ENCODE peak calls at places on chromosomes 11 and 22, in ten cellular contexts. Q is HS-5; T is breast epithelium; E is GM06990; X is mucosa of gallbladder; V is GM13977; M is A549; B is stimulated activated CD4-positive, alpha-beta T cell treated with anti-CD3 and anti-CD28 coated beads, Interleukin-15, amount 100 ng/mL, for 24 hours; O is substantia nigra; R is pancreas. N is an unnamed sample.

GRCh38 chr11:31995031-31995430 is 95.8 kb upstream of the RCN1 start:
- DNase-seq in E (no peak), O (no peak), B (no peak), M (no peak), T (no peak), V (no peak), R (no peak), Q (no peak), X (no peak), N (no peak)

GRCh38 chr11:11451501-11452005 is 98.5 kb upstream of the CSNK2A3 start:
- DNase-seq in E (no peak), M (peak; percentile 73), T (no peak), Q (no peak), V (peak; percentile 56), X (peak; percentile 85), B (no peak), R (no peak), O (no peak), N (no peak)

GRCh38 chr22:40039482-40039881 is 44.7 kb downstream of the FAM83F start:
- DNase-seq in R (no peak), V (no peak), B (no peak), M (no peak), X (no peak), E (no peak), T (no peak), Q (no peak), O (no peak), N (no peak)

GRCh38 chr11:122271167-122271566 is 155.2 kb upstream of the BLID start:
- DNase-seq in X (no peak), B (no peak), Q (no peak), R (peak; percentile 88), E (no peak), M (no peak), T (no peak), O (no peak), V (no peak), N (no peak)

GRCh38 chr11:59923813-59924212 is 14.4 kb upstream of the OOSP1 start:
- DNase-seq in M (no peak), O (no peak), E (no peak), X (no peak), Q (no peak), T (no peak), B (no peak), R (no peak), V (no peak), N (no peak)

GRCh38 chr22:27866136-27867091 is 52.6 kb downstream of the PITPNB start:
- DNase-seq in O (no peak), V (no peak), X (peak; percentile 58), R (no peak), Q (peak; percentile 91), T (no peak), E (no peak), M (peak; percentile 74), B (no peak), N (no peak)

GRCh38 chr22:37259540-37260029 is 15.5 kb upstream of the RAC2 start:
- DNase-seq in O (no peak), T (no peak), R (no peak), M (peak; percentile 57), B (peak; percentile 45), E (no peak), V (no peak), X (no peak), Q (no peak), N (no peak)

GRCh38 chr11:130653838-130654601 is 205.6 kb downstream of the ADAMTS15 start:
- DNase-seq in X (peak; percentile 83), E (no peak), B (no peak), T (peak; percentile 77), O (no peak), M (no peak), V (no peak), Q (no peak), R (peak; percentile 57), N (no peak)

GRCh38 chr11:20125927-20126326 is 34.3 kb downstream of the DBX1 start:
- DNase-seq in X (no peak), R (no peak), O (no peak), M (peak; percentile 25), T (no peak), Q (no peak), V (no peak), E (no peak), B (no peak), N (no peak)

GRCh38 chr22:21796863-21797262 is 61.3 kb upstream of the YPEL1 start:
- DNase-seq in R (peak; percentile 15), B (no peak), V (no peak), T (no peak), O (peak; percentile 53), M (no peak), X (no peak), E (no peak), Q (no peak), N (no peak)

GRCh38 chr11:1382429-1382828 is 7.3 kb upstream of the BRSK2 start:
- DNase-seq in V (no peak), B (no peak), Q (no peak), T (no peak), M (no peak), O (no peak), X (no peak), E (no peak), R (no peak), N (no peak)

GRCh38 chr11:117089685-117090084 is 8.5 kb downstream of the SIK3 start:
- DNase-seq in Q (no peak), E (no peak), M (no peak), T (no peak), X (no peak), O (no peak), V (no peak), R (no peak), B (no peak), N (no peak)

GRCh38 chr11:91859666-91860065 is 365.0 kb upstream of the FAT3 start:
- DNase-seq in E (no peak), Q (no peak), V (no peak), T (no peak), B (no peak), M (no peak), O (no peak), X (no peak), R (no peak), N (no peak)

N was measured in GM04504.